ENCODE peak calls at places on chromosomes 4 and X, in four cellular contexts. W is RWPE2, H is left ventricle myocardium inferior, V is cardiac muscle cell. G is an unnamed sample.

GRCh38 chr4:78566834-78567501 is 15.4 kb downstream of the ANXA3 start:
- DNase-seq in W (no peak), H (no peak), V (no peak), G (no peak)

GRCh38 chrX:46180258-46180687 is 364.9 kb downstream of the ZNF674 start:
- DNase-seq in H (no peak), W (no peak), V (no peak), G (peak; percentile 41)

GRCh38 chr4:75232546-75232945 is 281.7 kb downstream of the RCHY1 start:
- DNase-seq in W (no peak), H (no peak), V (no peak), G (no peak)

GRCh38 chrX:154724999-154725756 is 25.7 kb downstream of the GAB3 start:
- DNase-seq in V (no peak), H (no peak), W (no peak), G (no peak)

GRCh38 chr4:151524610-151525009 is 115.6 kb downstream of the FHIP1A start:
- DNase-seq in H (no peak), V (no peak), W (peak; percentile 65), G (no peak)

GRCh38 chrX:150544222-150544787 is 24.1 kb upstream of the MTM1 start:
- DNase-seq in V (peak; percentile 4), W (no peak), H (no peak), G (peak; percentile 48)

GRCh38 chrX:117743469-117744251 is 372.9 kb downstream of the KLHL13 start:
- DNase-seq in H (no peak), W (no peak), V (peak; percentile 28), G (no peak)

GRCh38 chr4:88054909-88055308 is 47.5 kb downstream of the PKD2 start:
- DNase-seq in H (no peak), W (no peak), V (peak; percentile 46), G (peak; percentile 66)

GRCh38 chrX:136708348-136708747 is 60.4 kb downstream of the CD40LG start:
- DNase-seq in V (peak; percentile 5), H (no peak), W (no peak), G (no peak)

GRCh38 chr4:183355405-183355804 is 33.2 kb upstream of the CLDN24 start:
- DNase-seq in V (no peak), W (no peak), H (no peak), G (no peak)

GRCh38 chr4:2408401-2408958 is 10.0 kb downstream of the ZFYVE28 start:
- DNase-seq in H (no peak), W (peak; percentile 43), V (no peak), G (no peak)

GRCh38 chr4:142211444-142211843 is 575.1 kb downstream of the IL15 start:
- DNase-seq in V (no peak), W (no peak), H (no peak), G (no peak)

GRCh38 chr4:98845960-98846359 is 83.0 kb downstream of the EIF4E start:
- DNase-seq in H (no peak), W (no peak), V (no peak), G (no peak)

GRCh38 chr4:15376594-15376993 is 51.2 kb upstream of the C1QTNF7 start:
- DNase-seq in H (no peak), V (no peak), W (no peak), G (no peak)

GRCh38 chrX:66634272-66634671 is 4.6 kb downstream of the EDA2R start:
- DNase-seq in H (no peak), V (no peak), W (no peak), G (no peak)

GRCh38 chr4:80185787-80186548 is 11.3 kb upstream of the PRDM8 start:
- DNase-seq in W (no peak), H (no peak), V (peak; percentile 30), G (no peak)

GRCh38 chr4:182876427-182876826 is 40.8 kb downstream of the DCTD start:
- DNase-seq in H (no peak), W (no peak), V (no peak), G (no peak)

GRCh38 chr4:10050171-10051120 is 29.1 kb upstream of the SLC2A9 start:
- DNase-seq in V (no peak), W (no peak), H (no peak), G (no peak)

GRCh38 chrX:79079477-79079876 is 65.0 kb upstream of the GPR174 start:
- DNase-seq in V (no peak), H (no peak), W (no peak), G (no peak)

GRCh38 chr4:166257891-166258290 is 384.9 kb downstream of the TLL1 start:
- DNase-seq in H (no peak), W (no peak), V (no peak), G (no peak)

GRCh38 chrX:153681175-153681574 is 6.6 kb upstream of the SLC6A8 start:
- DNase-seq in W (no peak), H (no peak), V (no peak), G (peak; percentile 34)

GRCh38 chrX:119343856-119344255 is 55.3 kb upstream of the SLC25A43 start:
- DNase-seq in W (no peak), V (no peak), H (no peak), G (peak; percentile 62)

GRCh38 chr4:17562157-17562556 is 14.8 kb upstream of the LAP3 start:
- DNase-seq in V (peak; percentile 9), W (no peak), H (no peak), G (no peak)

GRCh38 chrX:68868902-68869800 is 40.3 kb downstream of the EFNB1 start:
- DNase-seq in W (no peak), V (no peak), H (no peak), G (peak; percentile 78)

GRCh38 chr4:53346920-53347852 is 18.7 kb downstream of the SCFD2 start:
- DNase-seq in W (no peak), H (no peak), V (no peak), G (no peak)

GRCh38 chr4:123632646-123633045 is 236.1 kb downstream of the SPRY1 start:
- DNase-seq in W (no peak), H (no peak), V (no peak), G (no peak)

GRCh38 chr4:76784237-76784636 is 113.7 kb downstream of the SOWAHB start:
- DNase-seq in V (no peak), W (no peak), H (no peak), G (no peak)

GRCh38 chrX:22730542-22730941 is 269.2 kb upstream of the DDX53 start:
- DNase-seq in W (no peak), H (no peak), V (no peak), G (no peak)

DNA sequence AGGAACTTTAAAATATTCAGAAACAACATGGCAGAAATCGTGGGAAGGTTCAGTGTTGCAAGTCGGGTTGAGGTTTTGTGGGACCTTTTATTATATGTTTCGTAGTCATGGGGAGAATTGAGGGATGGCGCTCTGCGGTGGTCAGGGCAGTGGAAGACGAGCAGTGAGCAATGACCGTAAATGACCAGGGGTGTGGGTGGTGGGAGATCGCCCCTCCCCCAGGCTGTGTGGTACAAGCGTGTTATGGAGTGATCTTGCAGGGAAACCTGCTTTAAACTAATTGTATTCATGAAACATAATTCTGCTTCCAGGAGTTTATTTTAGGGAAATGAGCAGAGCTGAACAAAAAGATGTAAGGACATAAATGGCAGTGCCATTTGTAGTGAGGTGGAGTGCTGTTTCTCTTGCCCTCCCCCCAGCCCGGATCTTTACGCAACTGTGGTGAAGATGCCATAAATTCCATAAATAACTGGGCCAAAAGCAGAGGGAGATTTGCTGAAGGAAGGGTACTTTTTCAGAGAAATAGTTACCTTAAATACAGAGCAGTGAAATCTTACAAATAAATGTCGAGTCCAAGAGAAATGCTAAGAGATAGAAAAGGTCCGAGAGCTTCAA is 20.2 kb downstream of the GYG2 start:
- DNase-seq in H (no peak), W (no peak), V (peak; percentile 14), G (no peak)
- H3K27ac ChIP-seq in H (no peak overlapping the region), W (no peak overlapping the region), V (peak overlapping the region; percentile 66), G (no peak overlapping the region)

DNA sequence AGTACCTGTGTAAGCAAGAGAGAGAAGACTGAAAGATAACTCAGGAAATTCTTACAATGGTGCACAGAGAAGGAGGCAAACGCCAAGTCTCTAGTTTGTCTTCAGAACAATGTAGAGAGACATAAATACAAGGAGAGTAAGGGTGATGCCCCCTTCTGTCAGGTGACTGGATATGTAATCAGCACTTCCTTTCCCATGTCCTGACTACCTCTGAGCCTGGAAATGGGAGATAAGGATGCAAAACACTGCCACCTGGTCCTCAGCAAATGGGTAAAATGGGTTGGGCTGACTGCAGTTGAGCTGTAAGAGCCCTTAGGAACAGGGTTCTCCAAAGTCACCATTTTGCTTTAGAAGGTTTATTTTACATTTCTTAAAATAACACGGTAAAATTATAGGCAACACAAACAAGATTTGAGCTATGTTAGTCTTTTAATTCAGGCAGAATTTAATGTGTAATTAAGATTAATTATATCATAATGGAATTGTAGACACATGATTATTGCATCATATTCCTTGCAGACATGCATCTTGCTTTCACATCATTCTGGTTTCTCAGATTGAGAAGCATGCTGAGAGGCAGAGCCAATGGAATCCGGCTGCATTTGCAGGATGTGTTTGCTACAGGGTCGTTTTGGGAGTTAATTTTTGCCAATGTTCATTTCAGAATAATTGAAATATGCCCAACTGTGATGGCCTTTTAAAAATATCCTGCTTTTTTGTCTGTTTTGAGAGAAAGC is 37.2 kb upstream of the ARX start:
- DNase-seq in H (no peak), V (no peak), W (no peak), G (no peak)
- H3K27ac ChIP-seq in H (no peak overlapping the region), V (no peak overlapping the region), W (no peak overlapping the region), G (no peak overlapping the region)

GRCh38 chrX:13430136-13430827 is 110.4 kb upstream of the ATXN3L start:
- DNase-seq in H (no peak), V (no peak), W (no peak), G (no peak)

GRCh38 chrX:13432376-13432775 is 112.5 kb upstream of the ATXN3L start:
- DNase-seq in W (no peak), H (no peak), V (no peak), G (no peak)

GRCh38 chrX:13427441-13428054 is 107.7 kb upstream of the ATXN3L start:
- DNase-seq in W (no peak), V (no peak), H (no peak), G (no peak)

GRCh38 chrX:13428055-13428786 is 108.4 kb upstream of the ATXN3L start:
- DNase-seq in V (no peak), W (no peak), H (no peak), G (no peak)

DNA sequence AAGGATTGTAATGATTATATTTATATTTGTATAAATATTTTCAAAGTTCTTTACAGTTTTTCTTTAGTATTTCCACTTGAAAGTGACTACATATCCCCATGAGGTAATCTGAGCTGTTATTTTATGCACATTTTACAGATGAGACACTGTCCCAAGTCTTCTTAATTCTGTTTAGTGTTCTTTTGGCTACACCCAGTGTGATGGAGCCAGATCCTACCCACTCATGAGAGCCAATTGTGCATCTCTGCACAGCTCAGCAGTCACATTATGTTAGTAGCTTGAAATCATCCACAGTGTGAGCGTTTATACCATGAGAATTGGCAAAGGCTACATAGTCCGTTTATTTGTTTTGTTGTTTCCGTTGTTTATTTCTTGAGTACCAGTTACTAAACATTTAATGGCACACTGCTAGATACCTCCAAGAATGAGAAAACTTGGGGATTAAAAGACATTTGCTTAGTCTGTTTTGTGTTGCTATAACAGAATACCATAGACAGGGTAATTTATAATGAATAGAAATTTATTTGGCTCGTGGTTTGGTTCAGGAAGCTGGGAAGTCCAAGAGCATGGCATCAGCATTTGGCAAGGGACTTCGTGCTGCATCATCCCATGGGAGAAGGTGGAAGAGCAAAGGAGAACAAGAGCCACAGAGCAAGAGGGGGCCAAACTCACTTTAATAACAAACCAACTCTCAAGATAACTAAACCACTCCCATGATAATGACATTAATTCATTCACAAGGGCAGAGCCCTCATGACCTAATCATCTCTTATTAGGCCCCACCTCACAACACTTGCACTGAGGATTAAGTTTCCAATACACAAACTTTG is 113.1 kb upstream of the ATXN3L start:
- DNase-seq in V (no peak), H (no peak), W (no peak), G (no peak)
- H3K27ac ChIP-seq in V (no peak overlapping the region), H (peak overlapping the region; percentile 74), W (peak overlapping the region; percentile 54), G (no peak overlapping the region)

DNA sequence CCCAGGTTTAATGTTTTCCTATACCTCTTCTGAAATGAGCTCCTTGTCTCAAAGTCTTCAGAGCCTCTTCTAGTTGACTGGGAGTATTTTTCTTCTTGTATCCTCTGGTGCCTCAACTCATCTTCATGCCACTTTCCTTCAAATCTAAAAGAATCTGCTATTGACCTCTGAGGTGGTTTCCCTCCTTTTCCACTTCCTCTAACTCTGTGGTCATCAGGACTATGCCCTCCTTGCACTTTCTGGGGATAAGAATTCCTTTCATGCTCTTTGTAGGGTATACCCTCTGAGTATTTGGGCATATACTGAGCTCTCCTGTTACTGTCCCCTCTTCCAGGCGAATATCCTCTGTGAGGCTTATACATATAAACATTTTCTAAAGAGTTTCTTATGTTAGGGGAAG is 24.8 kb downstream of the BCLAF3 start:
- DNase-seq in V (no peak), W (no peak), H (no peak), G (no peak)
- H3K27ac ChIP-seq in V (no peak overlapping the region), W (no peak overlapping the region), H (no peak overlapping the region), G (no peak overlapping the region)

G was measured in Peyer's patch.